ENCODE peak calls at places on chromosome 11, in six cellular contexts. One of them, this sample, is unnamed.

GRCh38 chr11:126502159-126502558 is 146.7 kb downstream of the ST3GAL4 start:
- DNase-seq in neural progenitor cell: no peak
- DNase-seq in psoas muscle: no peak
- DNase-seq in choroid plexus epithelial cell: no peak
- DNase-seq in suprapubic skin: no peak
- DNase-seq in stomach: no peak
- DNase-seq in this sample: no peak

GRCh38 chr11:117875397-117876048 is 935 bp downstream of the FXYD6 start:
- DNase-seq in neural progenitor cell: peak; percentile 64
- DNase-seq in choroid plexus epithelial cell: no peak
- DNase-seq in psoas muscle: no peak
- DNase-seq in suprapubic skin: no peak
- DNase-seq in stomach: no peak
- DNase-seq in this sample: no peak

GRCh38 chr11:92342886-92343285 is 118.3 kb downstream of the FAT3 start:
- DNase-seq in neural progenitor cell: no peak
- DNase-seq in choroid plexus epithelial cell: no peak
- DNase-seq in suprapubic skin: no peak
- DNase-seq in psoas muscle: no peak
- DNase-seq in stomach: no peak
- DNase-seq in this sample: no peak

GRCh38 chr11:101686514-101686913 is 102.7 kb upstream of the TRPC6 start:
- DNase-seq in choroid plexus epithelial cell: peak; percentile 54
- DNase-seq in suprapubic skin: no peak
- DNase-seq in neural progenitor cell: no peak
- DNase-seq in stomach: no peak
- DNase-seq in psoas muscle: no peak
- DNase-seq in this sample: no peak

GRCh38 chr11:96204721-96205459 is 138.1 kb downstream of the MAML2 start:
- DNase-seq in neural progenitor cell: no peak
- DNase-seq in choroid plexus epithelial cell: no peak
- DNase-seq in psoas muscle: no peak
- DNase-seq in suprapubic skin: no peak
- DNase-seq in stomach: no peak
- DNase-seq in this sample: no peak

GRCh38 chr11:30228323-30228884 is 2.4 kb upstream of the FSHB start:
- DNase-seq in psoas muscle: no peak
- DNase-seq in stomach: no peak
- DNase-seq in suprapubic skin: no peak
- DNase-seq in choroid plexus epithelial cell: no peak
- DNase-seq in neural progenitor cell: no peak
- DNase-seq in this sample: no peak

GRCh38 chr11:35045219-35045819 is 93.7 kb upstream of the CD44 start:
- DNase-seq in stomach: no peak
- DNase-seq in neural progenitor cell: no peak
- DNase-seq in suprapubic skin: no peak
- DNase-seq in choroid plexus epithelial cell: no peak
- DNase-seq in psoas muscle: no peak
- DNase-seq in this sample: no peak

GRCh38 chr11:78796956-78797355 is 222.3 kb upstream of the NARS2 start:
- DNase-seq in neural progenitor cell: no peak
- DNase-seq in choroid plexus epithelial cell: peak; percentile 92
- DNase-seq in psoas muscle: no peak
- DNase-seq in suprapubic skin: no peak
- DNase-seq in stomach: no peak
- DNase-seq in this sample: no peak

GRCh38 chr11:76637491-76638266 is 32.9 kb downstream of the LRRC32 start:
- DNase-seq in choroid plexus epithelial cell: no peak
- DNase-seq in psoas muscle: peak; percentile 71
- DNase-seq in stomach: no peak
- DNase-seq in suprapubic skin: no peak
- DNase-seq in neural progenitor cell: no peak
- DNase-seq in this sample: no peak

GRCh38 chr11:112113539-112114457 is 27.1 kb downstream of the SDHD start:
- DNase-seq in stomach: no peak
- DNase-seq in suprapubic skin: no peak
- DNase-seq in psoas muscle: no peak
- DNase-seq in choroid plexus epithelial cell: peak; percentile 79
- DNase-seq in neural progenitor cell: peak; percentile 58
- DNase-seq in this sample: no peak

GRCh38 chr11:3710485-3711259 is 39.5 kb upstream of the CHRNA10 start:
- DNase-seq in neural progenitor cell: no peak
- DNase-seq in psoas muscle: no peak
- DNase-seq in stomach: no peak
- DNase-seq in suprapubic skin: no peak
- DNase-seq in choroid plexus epithelial cell: peak; percentile 84
- DNase-seq in this sample: no peak

GRCh38 chr11:69922015-69922595 is 102.9 kb upstream of the FGF3 start:
- DNase-seq in neural progenitor cell: no peak
- DNase-seq in psoas muscle: no peak
- DNase-seq in stomach: no peak
- DNase-seq in suprapubic skin: peak; percentile 64
- DNase-seq in choroid plexus epithelial cell: no peak
- DNase-seq in this sample: no peak

GRCh38 chr11:113045146-113045545 is 83.9 kb downstream of the NCAM1 start:
- DNase-seq in stomach: no peak
- DNase-seq in psoas muscle: no peak
- DNase-seq in neural progenitor cell: no peak
- DNase-seq in suprapubic skin: no peak
- DNase-seq in choroid plexus epithelial cell: no peak
- DNase-seq in this sample: no peak

GRCh38 chr11:83573097-83573496 is 286.9 kb upstream of the CCDC90B start:
- DNase-seq in suprapubic skin: no peak
- DNase-seq in choroid plexus epithelial cell: peak; percentile 21
- DNase-seq in neural progenitor cell: no peak
- DNase-seq in stomach: no peak
- DNase-seq in psoas muscle: no peak
- DNase-seq in this sample: no peak

GRCh38 chr11:29120329-29120695 is 896.5 kb downstream of the KCNA4 start:
- DNase-seq in neural progenitor cell: no peak
- DNase-seq in suprapubic skin: no peak
- DNase-seq in choroid plexus epithelial cell: no peak
- DNase-seq in stomach: no peak
- DNase-seq in psoas muscle: no peak
- DNase-seq in this sample: no peak

GRCh38 chr11:371051-371450 is 1.8 kb downstream of the B4GALNT4 start:
- DNase-seq in neural progenitor cell: no peak
- DNase-seq in suprapubic skin: no peak
- DNase-seq in psoas muscle: no peak
- DNase-seq in stomach: no peak
- DNase-seq in choroid plexus epithelial cell: no peak
- DNase-seq in this sample: no peak

GRCh38 chr11:76667856-76668255 is 2.7 kb downstream of the LRRC32 start:
- DNase-seq in suprapubic skin: peak; percentile 44
- DNase-seq in neural progenitor cell: no peak
- DNase-seq in psoas muscle: no peak
- DNase-seq in stomach: no peak
- DNase-seq in choroid plexus epithelial cell: no peak
- DNase-seq in this sample: peak; percentile 22

DNA sequence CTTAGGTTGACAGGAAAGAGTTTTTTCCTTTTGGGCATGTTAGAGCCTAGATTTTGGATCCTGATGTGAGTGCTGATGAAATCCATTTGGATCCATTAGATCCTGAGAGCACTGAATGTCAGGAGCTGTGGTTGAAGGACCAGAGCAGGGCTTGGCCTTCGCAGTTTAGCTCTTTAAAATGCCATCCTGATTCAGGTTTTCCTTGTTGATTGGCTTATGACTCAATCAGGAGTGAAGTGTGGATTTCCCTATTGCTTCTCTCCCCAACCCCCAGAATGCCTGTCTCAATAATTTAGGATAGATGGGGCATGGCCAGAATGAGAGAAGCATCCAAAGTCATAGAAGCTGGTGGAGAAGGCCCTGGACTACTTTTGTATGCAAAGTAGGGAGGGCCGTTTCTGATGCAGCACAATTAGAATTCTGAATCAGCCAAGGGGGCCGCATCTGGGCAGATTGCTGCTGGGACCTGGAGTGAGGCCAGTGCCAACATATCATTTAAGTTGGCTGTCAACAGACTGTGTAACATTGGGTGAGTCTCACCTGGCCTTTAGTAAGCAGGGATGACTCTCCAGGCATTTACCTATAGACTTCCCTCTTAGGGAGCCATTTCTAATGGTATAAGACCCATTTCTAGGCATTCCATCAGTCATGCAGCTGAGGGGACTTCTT is 80.5 kb downstream of the TEAD1 start:
- DNase-seq in choroid plexus epithelial cell: no peak
- DNase-seq in stomach: no peak
- DNase-seq in neural progenitor cell: no peak
- DNase-seq in psoas muscle: no peak
- DNase-seq in suprapubic skin: no peak
- DNase-seq in this sample: no peak
- TF ChIP-seq CTCF in choroid plexus epithelial cell: no peak
- TF ChIP-seq CTCF in stomach: no peak
- TF ChIP-seq CTCF in neural progenitor cell: no peak
- TF ChIP-seq CTCF in psoas muscle: no peak
- TF ChIP-seq CTCF in suprapubic skin: no peak
- TF ChIP-seq CTCF in this sample: no peak

DNA sequence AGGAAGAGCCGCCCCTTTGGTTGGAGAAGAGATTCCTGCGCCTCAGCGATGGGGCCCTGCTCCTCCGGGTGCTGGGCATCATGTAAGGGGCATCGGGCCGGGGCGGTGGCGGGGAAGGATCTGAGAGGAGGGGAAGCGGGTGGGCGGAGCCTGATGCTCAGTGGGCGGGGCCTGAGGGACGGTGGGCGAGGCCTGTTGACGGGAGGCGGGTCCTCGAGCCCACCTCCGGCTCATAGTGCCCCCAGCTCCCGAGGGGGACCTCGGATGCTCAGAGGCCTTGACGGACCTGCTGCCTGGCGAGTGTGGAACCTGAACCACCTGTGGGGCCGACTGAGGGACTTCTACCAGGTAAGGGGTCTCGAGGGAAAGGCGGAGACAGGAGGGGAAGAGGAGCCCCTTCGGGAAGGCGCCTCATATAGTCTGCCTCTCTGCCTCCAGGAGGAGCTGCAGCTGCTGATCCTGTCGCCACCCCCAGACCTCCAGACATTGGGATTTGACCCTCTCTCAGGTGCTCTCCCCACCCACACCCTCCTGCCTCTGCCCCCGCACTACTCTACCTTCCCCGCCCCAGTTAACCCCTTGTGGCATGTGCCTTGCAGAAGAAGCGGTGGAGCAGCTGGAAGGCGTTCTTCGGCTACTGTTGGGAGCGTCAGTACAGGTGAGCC is 799 bp downstream of the CCDC88B start:
- DNase-seq in suprapubic skin: no peak
- DNase-seq in stomach: peak; percentile 61
- DNase-seq in choroid plexus epithelial cell: no peak
- DNase-seq in psoas muscle: no peak
- DNase-seq in neural progenitor cell: peak; percentile 83
- DNase-seq in this sample: no peak
- TF ChIP-seq CTCF in suprapubic skin: no peak
- TF ChIP-seq CTCF in stomach: no peak
- TF ChIP-seq CTCF in choroid plexus epithelial cell: peak; percentile 32
- TF ChIP-seq CTCF in psoas muscle: no peak
- TF ChIP-seq CTCF in neural progenitor cell: peak; percentile 44
- TF ChIP-seq CTCF in this sample: no peak

DNA sequence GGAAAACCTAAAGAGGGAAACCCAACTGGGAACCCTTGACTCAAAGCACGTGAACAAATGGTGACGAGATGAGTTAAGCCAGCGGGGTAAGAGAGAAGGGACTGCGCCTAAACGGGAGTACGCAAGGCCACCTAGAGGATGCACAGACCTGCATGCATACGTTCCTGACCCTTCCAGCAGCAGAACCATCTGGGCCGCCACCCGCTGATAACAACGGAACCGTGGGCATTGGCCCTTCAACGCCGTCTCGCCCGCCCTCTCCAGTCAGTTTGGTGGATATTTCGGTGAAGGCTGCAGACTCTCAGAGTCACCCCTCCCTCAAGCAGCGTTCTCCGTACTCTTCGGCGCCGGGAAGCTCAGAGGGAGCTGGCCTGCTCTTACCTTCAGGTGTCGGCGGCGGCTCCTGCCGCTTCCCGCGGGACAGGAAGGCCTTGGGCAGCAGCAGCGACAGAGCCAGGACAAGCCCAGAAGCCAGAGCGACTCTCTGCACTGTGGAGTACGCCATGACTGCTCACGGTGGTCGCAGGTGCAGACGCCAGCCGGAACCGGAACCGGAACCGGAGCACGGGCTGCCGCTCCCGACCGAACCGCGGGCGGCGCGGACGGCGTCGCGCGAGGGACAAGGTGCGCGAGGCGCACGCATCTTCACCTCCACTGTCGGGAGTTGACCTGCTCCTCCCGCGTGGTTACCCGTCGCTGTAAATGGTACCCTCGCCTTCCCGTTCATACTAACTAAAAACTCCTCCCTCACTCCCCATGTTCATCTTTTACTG is at the start of gene RIC3:
- DNase-seq in suprapubic skin: no peak
- DNase-seq in neural progenitor cell: peak; percentile 78
- DNase-seq in choroid plexus epithelial cell: no peak
- DNase-seq in psoas muscle: peak; percentile 45
- DNase-seq in stomach: peak; percentile 33
- DNase-seq in this sample: peak; percentile 75
- TF ChIP-seq CTCF in suprapubic skin: no peak
- TF ChIP-seq CTCF in neural progenitor cell: peak; percentile 32
- TF ChIP-seq CTCF in choroid plexus epithelial cell: no peak
- TF ChIP-seq CTCF in psoas muscle: no peak
- TF ChIP-seq CTCF in stomach: no peak
- TF ChIP-seq CTCF in this sample: no peak

GRCh38 chr11:27496461-27496860 is 10.1 kb downstream of the LIN7C start:
- DNase-seq in choroid plexus epithelial cell: no peak
- DNase-seq in suprapubic skin: no peak
- DNase-seq in stomach: no peak
- DNase-seq in neural progenitor cell: no peak
- DNase-seq in psoas muscle: no peak
- DNase-seq in this sample: no peak

GRCh38 chr11:27501102-27501501 is 5.5 kb downstream of the LIN7C start:
- DNase-seq in stomach: no peak
- DNase-seq in suprapubic skin: no peak
- DNase-seq in psoas muscle: no peak
- DNase-seq in neural progenitor cell: no peak
- DNase-seq in choroid plexus epithelial cell: no peak
- DNase-seq in this sample: no peak

GRCh38 chr11:27497911-27498310 is 8.7 kb downstream of the LIN7C start:
- DNase-seq in psoas muscle: no peak
- DNase-seq in suprapubic skin: no peak
- DNase-seq in neural progenitor cell: no peak
- DNase-seq in stomach: no peak
- DNase-seq in choroid plexus epithelial cell: no peak
- DNase-seq in this sample: no peak

GRCh38 chr11:27495710-27496300 is 10.8 kb downstream of the LIN7C start:
- DNase-seq in psoas muscle: no peak
- DNase-seq in suprapubic skin: no peak
- DNase-seq in choroid plexus epithelial cell: no peak
- DNase-seq in stomach: no peak
- DNase-seq in neural progenitor cell: no peak
- DNase-seq in this sample: no peak

DNA sequence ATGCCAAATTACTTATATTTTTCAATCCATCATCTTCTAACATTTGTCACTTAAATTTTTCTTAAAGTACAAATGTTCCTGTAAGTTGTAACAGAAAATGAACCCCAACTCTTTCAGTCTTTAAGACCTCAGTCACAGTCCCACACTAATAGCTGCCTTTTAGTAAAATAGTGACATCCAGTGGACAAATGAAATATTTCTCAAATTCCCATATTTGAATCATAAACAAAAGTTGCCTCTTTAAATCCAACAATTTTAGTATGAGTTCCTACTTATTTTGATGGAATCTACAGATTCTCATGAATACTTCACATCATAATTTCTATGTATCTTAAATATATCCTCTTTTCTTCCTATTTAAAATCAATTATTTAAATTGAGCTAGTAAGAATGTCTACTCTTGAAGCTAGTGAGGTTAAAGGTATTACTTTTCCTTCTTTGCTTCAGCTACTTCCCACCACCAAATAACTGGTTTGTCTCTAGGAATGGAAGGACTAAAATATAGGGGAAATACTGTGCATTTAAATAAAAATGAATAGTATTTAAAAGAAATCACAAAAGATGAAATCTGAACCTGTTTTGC is 9.2 kb downstream of the LIN7C start:
- DNase-seq in neural progenitor cell: no peak
- DNase-seq in psoas muscle: no peak
- DNase-seq in suprapubic skin: no peak
- DNase-seq in choroid plexus epithelial cell: peak; percentile 58
- DNase-seq in stomach: no peak
- DNase-seq in this sample: no peak
- TF ChIP-seq CTCF in neural progenitor cell: peak; percentile 55
- TF ChIP-seq CTCF in psoas muscle: peak; percentile 44
- TF ChIP-seq CTCF in suprapubic skin: no peak
- TF ChIP-seq CTCF in choroid plexus epithelial cell: peak; percentile 52
- TF ChIP-seq CTCF in stomach: no peak
- TF ChIP-seq CTCF in this sample: peak; percentile 26